ENCODE peak calls at places on chromosome 13, in nine cellular contexts. J, C, W, P, Q, M, O, B and A are unnamed samples.

GRCh38 chr13:41216160-41216559 is 21.8 kb upstream of the KBTBD7 start:
- DNase-seq in J (no peak), C (no peak), W (peak; percentile 52), P (no peak), Q (no peak), M (no peak), O (no peak), B (peak; percentile 52), A (no peak)

GRCh38 chr13:90184355-90184754 is 1163.1 kb upstream of the MIR17HG start:
- DNase-seq in J (no peak), C (no peak), W (no peak), P (no peak), Q (no peak), M (no peak), O (no peak), B (no peak), A (no peak)

GRCh38 chr13:97257228-97257755 is 35.2 kb downstream of the MBNL2 start:
- DNase-seq in J (no peak), C (peak; percentile 57), W (peak; percentile 30), P (no peak), Q (no peak), M (no peak), O (no peak), B (no peak), A (no peak)

GRCh38 chr13:21957833-21958232 is 287.0 kb downstream of the FGF9 start:
- DNase-seq in J (no peak), C (no peak), W (no peak), P (no peak), Q (no peak), M (no peak), O (no peak), B (no peak), A (no peak)

GRCh38 chr13:105406551-105406950 is 1128.9 kb downstream of the EFNB2 start:
- DNase-seq in J (no peak), C (no peak), W (no peak), P (no peak), Q (no peak), M (no peak), O (no peak), B (no peak), A (no peak)

GRCh38 chr13:98307392-98307743 is 130.3 kb upstream of the RNF113B start:
- DNase-seq in J (no peak), C (no peak), W (peak; percentile 16), P (no peak), Q (no peak), M (no peak), O (no peak), B (no peak), A (no peak)

GRCh38 chr13:86608739-86609138 is 809.5 kb upstream of the SLITRK6 start:
- DNase-seq in J (no peak), C (no peak), W (no peak), P (no peak), Q (no peak), M (no peak), O (no peak), B (no peak), A (no peak)

GRCh38 chr13:49840266-49840665 is 47.8 kb upstream of the KPNA3 start:
- DNase-seq in J (no peak), C (no peak), W (peak; percentile 60), P (no peak), Q (no peak), M (no peak), O (no peak), B (no peak), A (no peak)

GRCh38 chr13:92721610-92722009 is 505.0 kb upstream of the GPC6 start:
- DNase-seq in J (no peak), C (peak; percentile 46), W (no peak), P (no peak), Q (no peak), M (no peak), O (no peak), B (no peak), A (no peak)

GRCh38 chr13:113114511-113115362 is 7.9 kb upstream of the F10 start:
- DNase-seq in J (no peak), C (no peak), W (no peak), P (no peak), Q (no peak), M (no peak), O (no peak), B (no peak), A (no peak)

GRCh38 chr13:71374471-71375041 is 492.4 kb downstream of the DACH1 start:
- DNase-seq in J (no peak), C (no peak), W (peak; percentile 29), P (peak; percentile 7), Q (no peak), M (no peak), O (no peak), B (no peak), A (no peak)